ENCODE peak calls at places on chromosomes 6 and 20, in five cellular contexts. O, A, D, U and G are unnamed samples.

GRCh38 chr6:135144678-135145508 is 36.2 kb upstream of the MYB start:
- DNase-seq in O (no peak), A (no peak), D (no peak), U (no peak), G (no peak)

GRCh38 chr20:35370751-35371150 is 41.0 kb downstream of the UQCC1 start:
- DNase-seq in O (no peak), A (no peak), D (no peak), U (no peak), G (no peak)

GRCh38 chr20:34583524-34583923 is 25.0 kb downstream of the MAP1LC3A start:
- DNase-seq in O (no peak), A (no peak), D (no peak), U (no peak), G (no peak)

GRCh38 chr6:126831461-126831860 is 287.0 kb upstream of the RSPO3 start:
- DNase-seq in O (no peak), A (no peak), D (no peak), U (no peak), G (no peak)

GRCh38 chr6:24600903-24601302 is 45.1 kb downstream of the KIAA0319 start:
- DNase-seq in O (no peak), A (no peak), D (no peak), U (no peak), G (no peak)

GRCh38 chr20:51029963-51030930 is 7.3 kb upstream of the KCNG1 start:
- DNase-seq in O (no peak), A (no peak), D (no peak), U (no peak), G (no peak)

GRCh38 chr6:75467906-75468460 is 25.6 kb downstream of the FILIP1 start:
- DNase-seq in O (no peak), A (no peak), D (no peak), U (no peak), G (no peak)

GRCh38 chr20:45456632-45457031 is 12.9 kb upstream of the WFDC2 start:
- DNase-seq in O (no peak), A (no peak), D (peak; percentile 29), U (no peak), G (no peak)

GRCh38 chr6:41025966-41026365 is 13.1 kb downstream of the UNC5CL start:
- DNase-seq in O (no peak), A (no peak), D (no peak), U (no peak), G (no peak)

GRCh38 chr6:125524356-125524755 is 222.6 kb upstream of the HDDC2 start:
- DNase-seq in O (no peak), A (no peak), D (no peak), U (no peak), G (no peak)

GRCh38 chr6:105835373-105835772 is 250.8 kb upstream of the PRDM1 start:
- DNase-seq in O (no peak), A (peak; percentile 39), D (peak; percentile 37), U (no peak), G (no peak)
- TF ChIP-seq CTCF in O (no peak), A (no peak), D (peak; percentile 67), U (peak; percentile 16), G (peak; percentile 68)

GRCh38 chr6:15948930-15949900 is 179.7 kb upstream of the MYLIP start:
- DNase-seq in O (no peak), A (no peak), D (no peak), U (no peak), G (no peak)

GRCh38 chr6:15947436-15947835 is 181.4 kb upstream of the MYLIP start:
- DNase-seq in O (no peak), A (no peak), D (no peak), U (no peak), G (no peak)

GRCh38 chr6:15946701-15947390 is 182.0 kb upstream of the MYLIP start:
- DNase-seq in O (no peak), A (no peak), D (no peak), U (no peak), G (no peak)

GRCh38 chr6:15945593-15946159 is 183.2 kb upstream of the MYLIP start:
- DNase-seq in O (no peak), A (no peak), D (no peak), U (no peak), G (no peak)

GRCh38 chr6:15947923-15948322 is 181.0 kb upstream of the MYLIP start:
- DNase-seq in O (no peak), A (no peak), D (no peak), U (no peak), G (no peak)
- TF ChIP-seq CTCF in O (no peak), A (no peak), D (no peak), U (no peak), G (no peak)

DNA sequence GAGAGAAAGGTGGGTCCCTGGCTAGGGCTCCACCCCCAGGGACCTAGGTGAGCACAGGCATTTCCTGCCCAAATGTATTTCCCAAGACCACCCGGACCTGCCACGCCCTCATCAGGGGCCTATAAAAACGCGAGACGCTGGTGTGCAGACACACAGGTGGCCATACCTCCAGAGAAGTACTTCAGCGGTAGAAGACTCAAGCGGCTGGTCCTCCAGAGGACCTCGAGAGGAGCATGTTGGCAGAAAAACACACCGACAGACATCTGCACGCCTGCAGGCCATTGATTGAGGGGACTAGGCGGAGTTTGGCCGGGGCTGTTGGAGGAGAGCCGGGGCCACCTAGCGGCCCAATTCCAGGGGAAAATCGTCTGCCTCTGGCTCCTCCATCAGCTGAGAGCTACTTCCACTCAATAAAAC is 695.8 kb upstream of the MMS22L start:
- DNase-seq in O (no peak), A (no peak), D (no peak), U (no peak), G (peak; percentile 44)
- TF ChIP-seq CTCF in O (no peak), A (no peak), D (peak; percentile 43), U (no peak), G (no peak)

GRCh38 chr6:11171952-11172351 is 60.4 kb upstream of the ERVFRD-1 start:
- DNase-seq in O (no peak), A (no peak), D (no peak), U (no peak), G (no peak)

GRCh38 chr6:11174245-11174616 is 58.2 kb downstream of the NEDD9 start:
- DNase-seq in O (no peak), A (no peak), D (no peak), U (no peak), G (no peak)

GRCh38 chr6:11168091-11168635 is 56.6 kb upstream of the ERVFRD-1 start:
- DNase-seq in O (no peak), A (no peak), D (no peak), U (no peak), G (no peak)

GRCh38 chr6:11177271-11177670 is 55.2 kb downstream of the NEDD9 start:
- DNase-seq in O (no peak), A (no peak), D (no peak), U (no peak), G (no peak)

DNA sequence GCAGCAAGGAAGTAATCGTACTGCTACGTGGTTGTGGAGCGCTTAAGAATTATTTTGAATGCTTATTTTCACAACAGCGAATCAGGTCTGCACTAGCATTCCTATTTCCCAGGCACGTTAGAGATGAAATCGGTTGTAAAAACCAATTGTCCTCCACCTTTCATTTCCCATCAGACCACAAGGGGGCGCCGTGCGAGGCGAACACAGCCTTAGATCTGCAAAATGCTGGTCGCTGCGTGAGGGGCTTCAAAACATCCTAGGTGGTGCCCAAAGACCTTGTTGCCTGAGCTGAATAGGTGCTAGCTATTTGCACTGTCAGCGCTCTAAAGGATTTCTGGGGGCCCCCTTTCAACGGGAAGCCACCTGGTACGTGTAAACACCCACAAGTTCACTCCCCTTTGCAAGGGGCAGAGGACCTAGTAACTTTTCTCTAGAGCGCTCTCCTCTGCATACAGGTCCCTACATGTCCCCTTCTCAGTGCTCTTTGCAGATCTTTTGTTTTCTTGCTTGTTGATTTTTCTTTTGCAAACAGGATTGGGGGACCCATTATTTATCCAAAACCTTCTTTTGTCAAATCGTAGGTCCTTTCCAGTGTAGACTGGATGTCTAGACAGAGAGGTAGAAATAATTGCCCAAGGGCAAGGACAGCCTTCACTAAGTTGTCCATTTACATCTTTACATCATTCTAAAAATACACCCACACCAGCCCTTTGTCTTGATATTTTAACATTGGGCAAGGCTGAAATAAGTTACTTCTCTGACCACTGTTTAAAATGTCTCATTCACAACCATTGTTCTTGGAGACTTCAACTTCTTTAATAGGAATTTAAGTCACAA is 59.7 kb downstream of the NEDD9 start:
- DNase-seq in O (no peak), A (peak; percentile 86), D (peak; percentile 83), U (peak; percentile 82), G (no peak)
- TF ChIP-seq CTCF in O (peak; percentile 85), A (peak; percentile 90), D (peak; percentile 85), U (peak; percentile 85), G (peak; percentile 90)

GRCh38 chr6:168554898-168555617 is 114.1 kb downstream of the SMOC2 start:
- DNase-seq in O (no peak), A (no peak), D (no peak), U (no peak), G (no peak)
- TF ChIP-seq CTCF in O (no peak), A (no peak), D (no peak), U (no peak), G (no peak)

GRCh38 chr20:41889871-41890224 is 271.7 kb upstream of the CHD6 start:
- DNase-seq in O (no peak), A (no peak), D (no peak), U (no peak), G (no peak)

GRCh38 chr20:41887500-41887899 is 269.3 kb upstream of the CHD6 start:
- DNase-seq in O (no peak), A (no peak), D (no peak), U (no peak), G (no peak)

GRCh38 chr20:41892031-41892430 is 273.9 kb upstream of the CHD6 start:
- DNase-seq in O (no peak), A (no peak), D (no peak), U (no peak), G (no peak)

GRCh38 chr20:41888434-41888833 is 270.3 kb upstream of the CHD6 start:
- DNase-seq in O (no peak), A (no peak), D (no peak), U (no peak), G (no peak)

DNA sequence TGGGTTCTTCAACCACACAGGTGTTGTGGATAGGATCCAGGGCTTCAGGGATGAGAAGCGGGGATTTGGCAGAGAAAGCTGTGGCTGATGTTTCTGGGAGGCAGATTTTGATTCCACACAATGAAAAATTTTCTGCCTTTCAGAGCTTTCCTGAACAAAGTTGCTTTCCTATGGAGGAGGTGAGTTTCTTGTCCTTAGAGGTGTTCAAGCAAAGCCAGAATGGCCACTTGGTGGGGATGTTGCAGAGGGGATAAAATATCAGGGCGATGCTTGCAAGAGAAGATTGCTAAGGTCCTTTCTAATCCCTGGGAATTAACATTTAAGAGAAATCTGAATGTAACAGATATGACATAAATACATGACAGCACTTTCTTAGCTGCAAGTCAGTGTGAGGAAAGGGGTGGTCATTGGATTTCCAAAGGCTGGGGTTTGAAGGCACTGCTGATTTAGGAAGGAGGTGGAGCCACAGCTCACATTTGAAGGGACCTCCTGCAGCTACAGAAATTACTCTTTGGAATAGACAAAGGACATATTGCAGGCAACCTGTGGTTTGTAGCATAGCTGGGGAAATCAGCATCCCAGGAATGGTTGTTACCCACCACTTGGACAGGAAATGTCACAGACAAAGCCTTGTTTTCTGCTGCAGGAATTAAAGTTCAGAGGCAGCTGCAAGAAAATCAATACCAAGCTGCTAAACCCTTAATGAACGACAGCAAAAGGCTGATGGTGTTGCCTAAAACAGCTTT is 271.1 kb upstream of the CHD6 start:
- DNase-seq in O (no peak), A (no peak), D (no peak), U (peak; percentile 18), G (no peak)
- TF ChIP-seq CTCF in O (no peak), A (no peak), D (peak; percentile 42), U (no peak), G (no peak)

GRCh38 chr20:20407891-20408805 is 40.2 kb downstream of the INSM1 start:
- DNase-seq in O (no peak), A (no peak), D (no peak), U (no peak), G (no peak)
- TF ChIP-seq CTCF in O (no peak), A (no peak), D (peak; percentile 50), U (no peak), G (peak; percentile 42)